ENCODE peak calls at places on chromosomes 12 and 14, in four cellular contexts. I, O, U and T are unnamed samples.

GRCh38 chr12:117311-117710 is 50.7 kb downstream of the IQSEC3 start:
- DNase-seq in O (no peak), I (no peak), U (no peak), T (no peak)

GRCh38 chr12:105814283-105814682 is 324.5 kb downstream of the NUAK1 start:
- DNase-seq in I (no peak), U (no peak), O (no peak), T (no peak)

GRCh38 chr12:49327887-49328286 is 4.8 kb downstream of the TROAP start:
- DNase-seq in I (no peak), U (no peak), O (no peak), T (no peak)

GRCh38 chr14:69107407-69108003 is 45.4 kb downstream of the DCAF5 start:
- DNase-seq in O (peak), I (peak), U (peak), T (peak)

GRCh38 chr14:59754256-59754655 is 116.3 kb downstream of the RTN1 start:
- DNase-seq in U (no peak), I (no peak), O (no peak), T (no peak)

GRCh38 chr12:42473561-42473960 is 116.0 kb downstream of the PRICKLE1 start:
- DNase-seq in I (no peak), O (no peak), U (no peak), T (no peak)

GRCh38 chr12:131138638-131139362 is 185.1 kb downstream of the ADGRD1 start:
- DNase-seq in U (no peak), I (no peak), O (no peak), T (no peak)

GRCh38 chr14:33026850-33027420 is 88.3 kb downstream of the NPAS3 start:
- DNase-seq in O (no peak), U (no peak), I (no peak), T (no peak)

GRCh38 chr14:53956427-53957201 is at the start of gene BMP4:
- DNase-seq in I (peak), U (no peak), O (peak), T (peak)

GRCh38 chr12:31000751-31001150 is 72.9 kb upstream of the DDX11 start:
- DNase-seq in I (no peak), U (no peak), O (no peak), T (no peak)

GRCh38 chr12:124870515-124870914 is 6.9 kb upstream of the SCARB1 start:
- DNase-seq in U (no peak), I (no peak), O (no peak), T (no peak)

GRCh38 chr12:8123124-8123888 is at the start of gene CLEC4A:
- DNase-seq in O (no peak), U (no peak), I (no peak), T (no peak)

GRCh38 chr12:43444940-43445564 is 107.0 kb downstream of the ADAMTS20 start:
- DNase-seq in O (peak), U (peak), I (peak), T (peak)

GRCh38 chr12:105233045-105233905 is 2.7 kb downstream of the APPL2 start:
- DNase-seq in I (no peak), O (no peak), U (no peak), T (no peak)

GRCh38 chr14:37493606-37494005 is 101.4 kb downstream of the FOXA1 start:
- DNase-seq in I (no peak), O (no peak), U (no peak), T (peak)

GRCh38 chr12:105888696-105889095 is 250.1 kb downstream of the NUAK1 start:
- DNase-seq in U (no peak), O (no peak), I (no peak), T (no peak)

GRCh38 chr14:80607430-80608200 is 333.9 kb downstream of the CEP128 start:
- DNase-seq in O (no peak), I (no peak), U (no peak), T (no peak)

GRCh38 chr14:50733479-50733878 is 65.4 kb upstream of the SAV1 start:
- DNase-seq in U (no peak), O (no peak), I (no peak), T (no peak)

GRCh38 chr12:108551556-108551955 is 9.4 kb downstream of the SART3 start:
- DNase-seq in I (no peak), O (no peak), U (no peak), T (no peak)

GRCh38 chr14:100325231-100325632 is 2.1 kb downstream of the SLC25A47 start:
- DNase-seq in U (no peak), I (no peak), O (no peak), T (no peak)

GRCh38 chr12:105237671-105238070 is 1.7 kb upstream of the APPL2 start:
- DNase-seq in U (no peak), O (no peak), I (no peak), T (no peak)

GRCh38 chr12:78622529-78623221 is 241.9 kb upstream of the SYT1 start:
- DNase-seq in U (no peak), O (no peak), I (no peak), T (no peak)

GRCh38 chr12:122845865-122846621 is 10.8 kb downstream of the HIP1R start:
- DNase-seq in U (no peak), O (no peak), I (peak), T (no peak)

GRCh38 chr12:117494833-117495714 is 133.6 kb upstream of the NOS1 start:
- DNase-seq in U (no peak), I (no peak), O (no peak), T (peak)

GRCh38 chr12:29944269-29945000 is 160.7 kb upstream of the TMTC1 start:
- DNase-seq in U (no peak), I (no peak), O (no peak), T (no peak)

GRCh38 chr12:981956-982355 is 9.1 kb upstream of the ERC1 start:
- DNase-seq in I (no peak), U (no peak), O (no peak), T (no peak)

GRCh38 chr12:53052419-53053222 is 2.8 kb downstream of the TNS2 start:
- DNase-seq in I (no peak), O (no peak), U (no peak), T (no peak)

GRCh38 chr14:96146131-96146771 is 58.4 kb upstream of the BDKRB2 start:
- DNase-seq in I (no peak), O (no peak), U (no peak), T (no peak)

GRCh38 chr12:30440826-30441602 is 254.7 kb downstream of the IPO8 start:
- DNase-seq in I (peak), U (no peak), O (peak), T (peak)

GRCh38 chr14:55416866-55417265 is 5.2 kb upstream of the ATG14 start:
- DNase-seq in I (no peak), O (peak), U (no peak), T (no peak)

GRCh38 chr12:116604883-116605641 is 45.9 kb downstream of the MAP1LC3B2 start:
- DNase-seq in O (no peak), I (no peak), U (no peak), T (no peak)

GRCh38 chr14:42606839-42607238 is 1000.2 kb downstream of the LRFN5 start:
- DNase-seq in U (no peak), O (no peak), I (no peak), T (no peak)

GRCh38 chr14:22249775-22250174 is 339.2 kb downstream of the DAD1 start:
- DNase-seq in U (no peak), O (no peak), I (no peak), T (no peak)

GRCh38 chr14:95877633-95878032 is 1.0 kb downstream of the TUNAR start:
- DNase-seq in U (no peak), O (no peak), I (no peak), T (no peak)

GRCh38 chr14:87483651-87484260 is 509.2 kb downstream of the GALC start:
- DNase-seq in U (no peak), I (no peak), O (no peak), T (no peak)

DNA sequence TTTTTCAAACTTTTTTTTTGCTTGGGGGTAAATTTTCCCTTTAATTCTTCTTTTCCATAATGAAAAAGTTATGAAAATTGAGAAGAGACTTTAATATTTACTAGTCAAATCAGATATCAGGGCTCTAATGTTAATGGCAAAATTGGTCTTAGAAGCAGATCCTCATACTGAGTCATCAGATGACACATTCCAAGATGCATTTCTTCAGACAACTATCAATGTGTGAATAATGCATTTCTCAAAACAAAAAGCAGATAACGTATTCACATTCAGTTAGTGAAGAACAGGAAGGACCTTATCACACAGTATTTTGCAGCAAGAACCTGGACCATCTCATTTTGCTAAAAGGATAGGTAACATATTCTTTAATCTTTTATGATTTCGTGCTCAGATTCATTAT is 130.7 kb downstream of the GPHN start:
- DNase-seq in I (no peak), O (no peak), U (no peak), T (no peak)
- TF ChIP-seq CHD2 in I (no peak), O (no peak), U (no peak), T (no peak)

DNA sequence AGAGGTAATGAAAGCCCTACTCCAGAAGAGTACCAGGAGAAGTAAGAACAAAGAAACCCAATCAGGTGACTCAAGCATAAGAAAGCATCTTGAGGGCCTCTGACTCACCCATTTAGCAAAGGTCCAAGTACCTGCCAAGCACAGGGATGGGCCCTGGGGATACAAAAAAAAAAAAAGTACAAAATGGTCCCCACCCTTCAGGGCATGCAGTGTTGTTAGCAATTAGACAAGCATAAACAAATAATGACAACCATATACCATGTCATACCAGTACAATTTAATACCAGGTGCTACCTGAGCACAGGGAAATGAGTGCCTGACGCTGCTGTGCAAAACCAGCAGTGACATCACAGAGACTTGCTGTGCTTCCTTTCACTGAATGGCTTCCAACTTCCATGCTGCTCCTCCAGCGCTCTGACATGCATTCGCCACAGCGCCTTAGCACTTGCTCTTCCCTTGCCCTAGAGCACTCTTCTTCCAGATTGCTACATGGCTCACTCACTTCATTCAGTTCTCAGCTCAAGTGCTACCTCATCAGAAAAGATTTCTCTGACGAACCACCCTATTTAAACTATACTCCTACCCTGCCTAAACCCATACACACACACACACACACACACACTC is 12.7 kb upstream of the EPS8 start:
- DNase-seq in O (no peak), I (no peak), U (no peak), T (no peak)
- TF ChIP-seq FOXM1 in O (no peak), I (no peak), U (no peak), T (no peak)

GRCh38 chr12:22821985-22822384 is 197.0 kb downstream of the ETNK1 start:
- DNase-seq in U (no peak), I (no peak), O (no peak), T (peak)
- TF ChIP-seq CHD2 in U (no peak), I (no peak), O (no peak), T (no peak)

DNA sequence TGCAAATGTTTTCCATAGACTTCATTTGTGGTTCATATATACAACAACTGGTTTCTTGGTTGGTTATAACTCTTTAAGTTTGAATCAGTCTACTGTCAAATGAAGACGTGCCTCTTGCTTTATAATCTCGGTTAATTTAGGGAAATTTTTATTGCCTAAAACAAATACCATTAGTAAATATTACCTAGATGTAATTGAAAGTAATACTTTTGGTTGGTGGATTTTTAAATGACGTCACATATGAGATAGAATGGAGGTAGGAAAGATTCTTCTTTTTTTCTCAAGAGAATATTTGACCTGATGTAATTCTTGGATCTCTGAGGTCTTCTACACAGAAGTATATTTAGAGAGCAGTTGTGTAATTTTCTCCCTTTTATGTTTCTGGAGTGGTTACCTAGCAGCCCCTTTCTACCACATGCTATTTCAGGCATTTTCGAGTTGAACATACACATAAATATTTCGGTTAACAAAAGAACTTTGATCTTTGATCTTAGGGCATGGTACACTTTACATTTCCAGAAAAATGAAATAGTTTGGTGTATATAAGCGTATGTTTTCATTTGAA is 1.7 kb downstream of the ATF7IP start:
- DNase-seq in I (no peak), O (no peak), U (peak), T (peak)
- TF ChIP-seq FOXM1 in I (no peak), O (no peak), U (peak), T (no peak)

GRCh38 chr12:11877869-11878780 is 192.6 kb upstream of the BCL2L14 start:
- DNase-seq in O (no peak), I (peak), U (no peak), T (no peak)
- TF ChIP-seq CHD2 in O (no peak), I (no peak), U (no peak), T (no peak)

GRCh38 chr14:24880689-24881088 is 169.3 kb downstream of the STXBP6 start:
- DNase-seq in O (no peak), I (no peak), U (no peak), T (no peak)
- TF ChIP-seq FOXM1 in O (no peak), I (no peak), U (no peak), T (no peak)

DNA sequence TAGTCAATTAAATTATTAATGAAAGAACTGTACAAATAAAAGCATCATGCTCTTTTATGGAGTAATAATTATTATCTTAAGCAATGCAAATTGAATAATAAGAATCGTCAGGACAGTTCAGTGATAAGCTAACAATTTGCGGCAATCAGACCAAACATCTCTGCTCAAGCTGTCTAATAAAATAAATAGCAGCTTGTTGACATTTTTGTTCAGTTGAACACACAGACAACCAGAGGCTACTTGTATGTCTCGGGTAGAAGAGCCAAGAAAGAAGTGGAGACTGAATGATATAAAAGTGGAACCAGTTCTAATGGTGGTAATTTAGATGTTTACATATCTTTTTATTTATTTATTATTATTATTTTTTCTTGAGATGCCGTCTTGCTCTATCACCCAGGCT is 57.4 kb upstream of the FOXN3 start:
- DNase-seq in U (no peak), O (no peak), I (no peak), T (no peak)
- TF ChIP-seq CHD2 in U (no peak), O (no peak), I (no peak), T (no peak)

GRCh38 chr12:41190360-41190759 is 2.2 kb downstream of the PDZRN4 start:
- DNase-seq in O (no peak), I (peak), U (no peak), T (peak)
- TF ChIP-seq FOXM1 in O (no peak), I (no peak), U (no peak), T (no peak)